ENCODE peak calls at places on chromosome 12, in ten cellular contexts. Y is A549, N is bronchial epithelial cell, J is astrocyte of the cerebellum, I is fibroblast of lung, F is endodermal cell, B is fibroblast of pulmonary artery, R is tibial artery, Q is tibial nerve, O is HepG2. W is an unnamed sample.

GRCh38 chr12:15763336-15763735 is 25.9 kb downstream of the EPS8 start:
- DNase-seq in Y (no peak), N (no peak), J (no peak), I (no peak), F (no peak), B (no peak), R (no peak), Q (no peak), O (no peak), W (no peak)

GRCh38 chr12:44835641-44836379 is 40.3 kb downstream of the NELL2 start:
- DNase-seq in Y (no peak), N (peak), J (no peak), I (peak), F (no peak), B (no peak), R (no peak), Q (no peak), O (no peak), W (no peak)

GRCh38 chr12:125167658-125168057 is 102.4 kb downstream of the AACS start:
- DNase-seq in Y (no peak), N (no peak), J (no peak), I (no peak), F (no peak), B (no peak), R (no peak), Q (no peak), O (no peak), W (no peak)

GRCh38 chr12:57603758-57604453 is 718 bp upstream of the DTX3 start:
- DNase-seq in Y (no peak), N (peak), J (no peak), I (peak), F (peak), B (peak), R (peak), Q (peak), O (no peak), W (peak)

GRCh38 chr12:46370792-46371717 is 1.5 kb downstream of the SLC38A2 start:
- DNase-seq in Y (peak), N (no peak), J (peak), I (peak), F (peak), B (peak), R (peak), Q (peak), O (peak), W (no peak)

GRCh38 chr12:52945389-52946232 is 3.3 kb upstream of the KRT18 start:
- DNase-seq in Y (no peak), N (peak), J (no peak), I (peak), F (peak), B (peak), R (no peak), Q (no peak), O (peak), W (no peak)

GRCh38 chr12:46998811-46999368 is 80.5 kb upstream of the PCED1B start:
- DNase-seq in Y (no peak), N (peak), J (peak), I (peak), F (no peak), B (peak), R (no peak), Q (no peak), O (no peak), W (peak)

GRCh38 chr12:103519632-103520031 is 23.9 kb upstream of the C12orf42 start:
- DNase-seq in Y (no peak), N (no peak), J (no peak), I (no peak), F (no peak), B (no peak), R (no peak), Q (no peak), O (no peak), W (no peak)

GRCh38 chr12:16555630-16556029 is 50.3 kb downstream of the LMO3 start:
- DNase-seq in Y (no peak), N (peak), J (no peak), I (no peak), F (peak), B (peak), R (no peak), Q (no peak), O (no peak), W (no peak)

GRCh38 chr12:54958048-54958658 is 26.4 kb downstream of the TESPA1 start:
- DNase-seq in Y (peak), N (peak), J (peak), I (peak), F (peak), B (peak), R (no peak), Q (peak), O (peak), W (peak)

GRCh38 chr12:89825591-89826449 is 117.2 kb upstream of the ATP2B1 start:
- DNase-seq in Y (peak), N (peak), J (peak), I (peak), F (no peak), B (peak), R (no peak), Q (no peak), O (no peak), W (no peak)

GRCh38 chr12:112401903-112402498 is 7.4 kb downstream of the RPL6 start:
- DNase-seq in Y (no peak), N (no peak), J (no peak), I (no peak), F (no peak), B (no peak), R (no peak), Q (no peak), O (no peak), W (no peak)

GRCh38 chr12:112409906-112410244 is 470 bp upstream of the RPL6 start:
- DNase-seq in Y (no peak), N (no peak), J (no peak), I (no peak), F (no peak), B (no peak), R (no peak), Q (no peak), O (no peak), W (no peak)

GRCh38 chr12:112409064-112409905 is at the start of gene RPL6:
- DNase-seq in Y (peak), N (peak), J (peak), I (peak), F (peak), B (peak), R (peak), Q (peak), O (peak), W (peak)

GRCh38 chr12:112408621-112409020 is 784 bp downstream of the RPL6 start:
- DNase-seq in Y (no peak), N (peak), J (no peak), I (no peak), F (no peak), B (no peak), R (no peak), Q (no peak), O (no peak), W (no peak)

DNA sequence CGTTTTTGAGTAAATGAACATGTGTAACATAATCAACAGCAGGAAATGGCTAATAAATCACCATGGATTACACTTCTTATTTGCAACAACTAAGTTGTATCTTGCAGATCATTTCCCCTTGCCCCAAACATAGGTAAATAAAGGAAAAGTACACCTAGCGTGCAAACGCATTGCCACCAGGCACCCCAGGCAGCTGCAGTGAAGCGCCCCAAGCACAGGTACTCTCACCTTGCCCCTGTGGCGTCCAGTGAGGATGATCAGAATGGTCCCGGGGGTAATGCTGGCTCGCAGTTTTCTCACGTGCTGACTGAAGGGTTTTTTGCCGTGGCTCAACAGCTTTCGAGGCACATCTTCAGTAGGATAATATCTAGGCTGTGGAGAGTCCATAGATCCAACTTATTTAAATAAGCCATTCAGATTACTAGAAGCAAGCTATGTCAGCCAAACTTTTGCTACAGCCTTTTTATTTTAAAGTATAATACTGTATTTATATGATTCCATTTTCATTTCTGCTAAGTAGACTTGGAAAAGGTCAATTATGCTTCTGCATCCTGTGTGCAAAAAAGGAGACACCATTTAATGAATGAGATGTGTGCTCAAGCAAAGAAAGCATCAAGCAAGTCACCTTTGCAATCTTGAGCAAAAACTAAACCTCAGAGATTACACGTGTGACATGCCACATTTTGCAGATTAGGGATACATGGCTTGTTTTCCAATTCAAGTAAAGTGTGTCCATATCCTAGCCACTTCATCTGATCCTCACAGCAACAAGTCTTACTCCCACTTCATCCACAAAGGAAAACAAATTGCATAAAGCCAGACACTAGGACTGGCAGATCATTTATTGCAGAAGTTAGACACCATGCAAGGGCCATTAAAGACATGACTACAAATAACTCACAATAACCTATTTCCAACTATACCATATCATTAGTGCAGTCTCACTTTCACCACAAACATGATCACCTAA is 2.6 kb downstream of the RPL6 start:
- DNase-seq in Y (no peak), N (no peak), J (no peak), I (no peak), F (peak), B (no peak), R (no peak), Q (no peak), O (no peak), W (no peak)
- H3K4me3 ChIP-seq in Y (peak), N (no peak), J (peak), I (peak), F (peak), B (peak), R (no peak), Q (no peak), O (no peak), W (no peak)

GRCh38 chr12:123744836-123745235 is 17.3 kb upstream of the DNAH10 start:
- DNase-seq in Y (no peak), N (no peak), J (no peak), I (no peak), F (peak), B (no peak), R (no peak), Q (no peak), O (no peak), W (no peak)
- TF ChIP-seq CTCF in Y (no peak), N (peak), J (no peak), I (peak), F (peak), B (no peak), R (no peak), Q (no peak), O (peak), W (no peak)

DNA sequence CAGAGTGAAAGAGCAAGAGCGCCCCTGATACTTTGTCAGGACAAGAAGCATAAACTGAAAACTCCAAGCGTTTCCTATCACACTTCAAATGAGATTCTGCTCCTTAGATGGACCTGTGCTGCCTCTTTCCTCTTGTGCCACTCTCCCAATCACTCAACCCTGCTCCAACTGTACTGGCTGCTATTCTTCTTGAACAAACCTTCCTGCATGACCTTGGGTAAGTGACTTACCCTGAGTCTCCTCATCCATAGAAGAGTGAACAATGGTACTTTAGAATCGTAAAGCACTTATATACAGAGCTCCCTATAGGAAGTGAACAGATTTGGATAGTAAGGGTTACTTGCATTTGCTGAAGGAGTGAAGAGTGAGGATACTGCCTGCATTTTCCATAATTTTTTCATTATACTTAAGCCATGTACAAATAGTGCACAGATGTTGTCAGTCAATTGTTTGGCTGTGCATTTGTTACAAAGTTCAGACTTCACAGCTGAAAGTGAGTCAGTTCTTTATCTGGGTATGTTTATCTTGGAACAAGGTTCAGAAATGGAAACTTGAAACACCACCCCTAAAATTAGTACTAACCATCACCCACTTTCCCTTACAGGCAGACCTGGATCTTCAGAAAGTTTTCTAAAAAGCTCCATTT is 10.8 kb downstream of the MTERF2 start:
- DNase-seq in Y (no peak), N (peak), J (no peak), I (peak), F (no peak), B (peak), R (no peak), Q (no peak), O (peak), W (no peak)
- H3K4me3 ChIP-seq in Y (no peak), N (no peak), J (no peak), I (no peak), F (no peak), B (no peak), R (no peak), Q (no peak), O (no peak), W (no peak)

GRCh38 chr12:41013921-41014642 is 174.0 kb upstream of the PDZRN4 start:
- DNase-seq in Y (no peak), N (peak), J (peak), I (peak), F (no peak), B (peak), R (no peak), Q (no peak), O (no peak), W (no peak)

GRCh38 chr12:41014643-41015020 is 173.5 kb upstream of the PDZRN4 start:
- DNase-seq in Y (peak), N (peak), J (no peak), I (peak), F (no peak), B (peak), R (no peak), Q (no peak), O (no peak), W (no peak)

GRCh38 chr12:41008472-41008871 is 179.6 kb upstream of the PDZRN4 start:
- DNase-seq in Y (no peak), N (no peak), J (no peak), I (no peak), F (no peak), B (no peak), R (no peak), Q (no peak), O (no peak), W (no peak)

GRCh38 chr12:41011939-41012338 is 176.2 kb upstream of the PDZRN4 start:
- DNase-seq in Y (no peak), N (no peak), J (no peak), I (no peak), F (peak), B (no peak), R (no peak), Q (no peak), O (peak), W (no peak)
- TF ChIP-seq CTCF in Y (no peak), N (peak), J (no peak), I (no peak), F (peak), B (no peak), R (peak), Q (no peak), O (peak), W (no peak)

GRCh38 chr12:123441523-123442164 is 5.2 kb upstream of the RILPL2 start:
- DNase-seq in Y (no peak), N (no peak), J (no peak), I (no peak), F (no peak), B (no peak), R (no peak), Q (no peak), O (no peak), W (no peak)
- H3K4me3 ChIP-seq in Y (no peak), N (no peak), J (no peak), I (no peak), F (no peak), B (no peak), R (no peak), Q (no peak), O (no peak), W (no peak)

GRCh38 chr12:108234155-108234554 is 105.0 kb downstream of the CMKLR1 start:
- DNase-seq in Y (no peak), N (no peak), J (no peak), I (peak), F (no peak), B (peak), R (peak), Q (peak), O (no peak), W (peak)
- TF ChIP-seq CTCF in Y (no peak), N (no peak), J (no peak), I (no peak), F (peak), B (no peak), R (peak), Q (peak), O (peak), W (peak)

DNA sequence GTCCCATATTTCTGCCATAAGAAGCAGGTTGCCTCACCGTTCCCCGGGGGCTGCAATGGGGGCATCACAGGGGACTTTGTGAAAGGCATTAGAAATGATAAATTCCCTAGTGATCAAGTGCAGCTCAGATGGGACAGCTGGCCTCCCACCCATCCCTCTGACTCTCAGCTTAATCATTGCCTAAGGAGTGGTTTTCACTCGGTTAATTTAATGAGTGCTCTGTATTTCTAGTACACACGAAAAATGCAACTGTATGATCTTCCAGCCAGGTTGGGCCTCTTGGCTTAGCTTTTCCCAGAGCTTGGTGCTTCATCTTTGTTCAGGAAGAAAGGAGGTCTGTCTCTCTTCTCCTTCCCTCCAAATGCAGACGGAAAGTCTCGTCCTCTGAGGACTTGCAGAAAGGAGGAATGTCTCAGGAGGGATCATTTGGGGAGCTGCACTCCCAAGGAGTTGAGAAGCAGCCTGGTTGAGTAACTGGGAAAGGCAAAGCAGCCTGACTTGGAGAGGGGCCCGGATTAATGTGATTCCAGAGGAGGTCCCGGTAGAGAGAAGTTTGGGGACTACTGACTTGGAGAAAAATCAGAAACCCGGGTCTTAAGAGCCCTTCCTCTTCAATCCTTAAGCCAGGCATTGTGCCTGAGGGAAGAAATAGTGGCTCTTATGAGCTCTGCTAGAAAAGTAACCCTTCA is 7.2 kb downstream of the CD9 start:
- DNase-seq in Y (no peak), N (no peak), J (no peak), I (no peak), F (no peak), B (no peak), R (no peak), Q (no peak), O (no peak), W (no peak)
- H3K4me3 ChIP-seq in Y (no peak), N (no peak), J (no peak), I (no peak), F (no peak), B (no peak), R (no peak), Q (no peak), O (no peak), W (no peak)

DNA sequence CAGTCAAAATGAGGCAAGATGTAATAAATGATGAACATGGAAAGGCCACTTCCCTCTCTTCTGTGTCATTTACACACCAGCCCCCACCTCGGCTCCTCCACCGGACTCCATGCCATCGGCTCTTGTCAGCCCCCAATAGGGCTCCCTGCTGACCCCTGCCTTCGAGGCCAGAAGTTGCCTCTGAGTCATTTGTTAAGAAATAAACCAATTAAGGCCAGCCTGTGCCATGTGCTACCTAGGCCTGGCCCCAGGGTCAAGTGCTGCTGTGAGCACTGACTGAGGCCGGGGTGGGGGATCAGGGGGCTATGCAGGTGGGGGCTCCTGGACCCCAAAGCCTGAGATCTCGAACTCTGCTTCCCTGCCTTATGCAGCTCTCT is 53.2 kb downstream of the TESC start:
- DNase-seq in Y (no peak), N (no peak), J (no peak), I (no peak), F (peak), B (no peak), R (no peak), Q (no peak), O (peak), W (no peak)
- TF ChIP-seq CTCF in Y (no peak), N (no peak), J (no peak), I (no peak), F (peak), B (no peak), R (no peak), Q (no peak), O (peak), W (no peak)

W was measured in AG09309.